ENCODE peak calls at places on chromosomes 7 and 10, in ten cellular contexts. U is fibroblast of villous mesenchyme; O is endothelial cell; J is LoVo; D is T-helper 2 cell; Z is psoas muscle; E is DMS153; A is activated effector memory CD4-positive, alpha-beta T cell treated with Interleukin-2 at 50 U/mL for 16 hours; Q is BJ; R is HFF-Myc. Y is an unnamed sample.

GRCh38 chr10:113019692-113020424 is 69.8 kb downstream of the TCF7L2 start:
- DNase-seq in U (no peak), O (no peak), J (no peak), D (no peak), Z (no peak), E (peak; percentile 78), A (no peak), Q (no peak), R (no peak), Y (no peak)

GRCh38 chr7:139618482-139619366 is 95.2 kb downstream of the CLEC2L start:
- DNase-seq in U (peak; percentile 46), O (peak; percentile 62), J (no peak), D (no peak), Z (no peak), E (no peak), A (no peak), Q (no peak), R (no peak), Y (peak; percentile 38)

GRCh38 chr10:11787846-11788245 is 35.3 kb upstream of the PROSER2 start:
- DNase-seq in U (no peak), O (no peak), J (no peak), D (no peak), Z (no peak), E (no peak), A (no peak), Q (no peak), R (no peak), Y (no peak)

GRCh38 chr7:7321681-7322080 is 139.3 kb downstream of the C1GALT1 start:
- DNase-seq in U (no peak), O (no peak), J (no peak), D (no peak), Z (no peak), E (no peak), A (no peak), Q (no peak), R (no peak), Y (peak; percentile 14)

GRCh38 chr10:78335691-78336401 is 302.2 kb downstream of the RPS24 start:
- DNase-seq in U (no peak), O (no peak), J (no peak), D (no peak), Z (peak; percentile 44), E (no peak), A (no peak), Q (peak; percentile 16), R (no peak), Y (peak; percentile 99)

GRCh38 chr7:151808296-151809155 is 68.4 kb downstream of the PRKAG2 start:
- DNase-seq in U (no peak), O (no peak), J (peak; percentile 64), D (no peak), Z (no peak), E (no peak), A (no peak), Q (no peak), R (no peak), Y (peak; percentile 76)

GRCh38 chr10:20970044-20970443 is 72.9 kb upstream of the NEBL start:
- DNase-seq in U (peak; percentile 45), O (no peak), J (no peak), D (no peak), Z (no peak), E (no peak), A (no peak), Q (no peak), R (no peak), Y (peak; percentile 13)

GRCh38 chr7:100799037-100799896 is 28.1 kb downstream of the EPHB4 start:
- DNase-seq in U (peak; percentile 77), O (peak; percentile 67), J (peak; percentile 57), D (peak; percentile 36), Z (peak; percentile 57), E (peak; percentile 28), A (peak; percentile 9), Q (no peak), R (peak; percentile 42), Y (peak; percentile 65)

GRCh38 chr10:22649390-22649841 is 65.0 kb downstream of the PIP4K2A start:
- DNase-seq in U (no peak), O (no peak), J (no peak), D (no peak), Z (no peak), E (no peak), A (no peak), Q (no peak), R (no peak), Y (no peak)

GRCh38 chr7:141012044-141012685 is 2.6 kb downstream of the MRPS33 start:
- DNase-seq in U (peak; percentile 63), O (peak; percentile 76), J (peak; percentile 75), D (peak; percentile 67), Z (peak; percentile 43), E (peak; percentile 38), A (peak; percentile 64), Q (no peak), R (peak; percentile 40), Y (peak; percentile 63)

GRCh38 chr10:558891-559766 is 130.3 kb downstream of the DIP2C start:
- DNase-seq in U (no peak), O (no peak), J (no peak), D (no peak), Z (no peak), E (no peak), A (no peak), Q (no peak), R (no peak), Y (no peak)

GRCh38 chr7:79114875-79115274 is 338.6 kb downstream of the MAGI2 start:
- DNase-seq in U (no peak), O (no peak), J (no peak), D (no peak), Z (no peak), E (no peak), A (no peak), Q (no peak), R (no peak), Y (no peak)

GRCh38 chr10:986137-986825 is 2.0 kb upstream of the GTPBP4 start:
- DNase-seq in U (peak; percentile 41), O (no peak), J (peak; percentile 29), D (no peak), Z (no peak), E (peak; percentile 48), A (no peak), Q (no peak), R (no peak), Y (peak; percentile 48)

GRCh38 chr7:126804604-126805003 is 448.1 kb downstream of the GRM8 start:
- DNase-seq in U (no peak), O (no peak), J (no peak), D (no peak), Z (no peak), E (no peak), A (no peak), Q (no peak), R (no peak), Y (no peak)

GRCh38 chr7:107592361-107593024 is 12.4 kb downstream of the BCAP29 start:
- DNase-seq in U (peak; percentile 81), O (no peak), J (no peak), D (no peak), Z (no peak), E (no peak), A (no peak), Q (peak; percentile 25), R (peak; percentile 69), Y (peak; percentile 21)

GRCh38 chr7:150361807-150362621 is 6.6 kb upstream of the REPIN1 start:
- DNase-seq in U (no peak), O (no peak), J (no peak), D (no peak), Z (no peak), E (no peak), A (no peak), Q (no peak), R (no peak), Y (no peak)

GRCh38 chr10:29858352-29859267 is 200.8 kb downstream of the JCAD start:
- DNase-seq in U (peak; percentile 79), O (peak; percentile 76), J (peak; percentile 39), D (no peak), Z (peak; percentile 70), E (no peak), A (no peak), Q (peak; percentile 20), R (no peak), Y (peak; percentile 93)

GRCh38 chr7:123114288-123114687 is 85.5 kb downstream of the SLC13A1 start:
- DNase-seq in U (no peak), O (no peak), J (no peak), D (no peak), Z (no peak), E (no peak), A (no peak), Q (no peak), R (no peak), Y (no peak)

GRCh38 chr10:78703581-78703980 is 365.2 kb upstream of the ZMIZ1 start:
- DNase-seq in U (no peak), O (no peak), J (no peak), D (no peak), Z (no peak), E (no peak), A (no peak), Q (peak; percentile 31), R (peak; percentile 37), Y (peak; percentile 73)

GRCh38 chr10:24503627-24504320 is 219.9 kb downstream of the ARHGAP21 start:
- DNase-seq in U (peak; percentile 34), O (peak; percentile 54), J (peak; percentile 37), D (no peak), Z (no peak), E (no peak), A (no peak), Q (no peak), R (no peak), Y (peak; percentile 58)

GRCh38 chr10:110540038-110540437 is 27.5 kb upstream of the SMC3 start:
- DNase-seq in U (peak; percentile 67), O (no peak), J (no peak), D (no peak), Z (no peak), E (peak; percentile 29), A (no peak), Q (no peak), R (no peak), Y (no peak)

GRCh38 chr7:2033586-2034135 is 199.1 kb downstream of the MAD1L1 start:
- DNase-seq in U (no peak), O (no peak), J (no peak), D (no peak), Z (peak; percentile 1), E (no peak), A (no peak), Q (no peak), R (no peak), Y (no peak)

GRCh38 chr10:34200355-34200901 is 614.7 kb downstream of the PARD3 start:
- DNase-seq in U (peak; percentile 36), O (no peak), J (no peak), D (no peak), Z (no peak), E (peak; percentile 31), A (no peak), Q (no peak), R (no peak), Y (no peak)

GRCh38 chr7:55554055-55554454 is 18.2 kb downstream of the VOPP1 start:
- DNase-seq in U (no peak), O (no peak), J (no peak), D (no peak), Z (no peak), E (no peak), A (no peak), Q (no peak), R (no peak), Y (no peak)

GRCh38 chr10:91347529-91347928 is 62.6 kb upstream of the HECTD2 start:
- DNase-seq in U (no peak), O (no peak), J (no peak), D (no peak), Z (no peak), E (no peak), A (no peak), Q (no peak), R (no peak), Y (no peak)

GRCh38 chr10:22554481-22555182 is 159.7 kb downstream of the PIP4K2A start:
- DNase-seq in U (peak; percentile 93), O (no peak), J (no peak), D (no peak), Z (peak; percentile 59), E (no peak), A (no peak), Q (peak; percentile 17), R (no peak), Y (no peak)

GRCh38 chr7:130242198-130243014 is 24.3 kb upstream of the CPA2 start:
- DNase-seq in U (peak; percentile 92), O (peak; percentile 70), J (peak; percentile 40), D (peak; percentile 17), Z (peak; percentile 57), E (peak; percentile 31), A (no peak), Q (no peak), R (peak; percentile 10), Y (peak; percentile 90)

GRCh38 chr10:33506838-33507661 is 172.6 kb upstream of the NRP1 start:
- DNase-seq in U (no peak), O (no peak), J (no peak), D (no peak), Z (no peak), E (no peak), A (no peak), Q (no peak), R (no peak), Y (no peak)

Y was measured in RPMI7951.